ENCODE peak calls at places on chromosomes 4 and X, in nine cellular contexts. D, P, Y, K, B, T, U, W and M are unnamed samples.

GRCh38 chr4:117796677-117797076 is 237.6 kb upstream of the NDST3 start:
- DNase-seq in K (no peak), T (no peak), D (no peak), B (no peak), U (no peak), W (no peak), Y (no peak), P (no peak), M (no peak)

GRCh38 chrX:129781134-129782014 is 1.6 kb downstream of the SASH3 start:
- DNase-seq in P (no peak), K (peak; percentile 43), U (no peak), Y (peak; percentile 95), D (peak; percentile 71), T (no peak), B (peak; percentile 73), W (no peak), M (peak; percentile 93)

GRCh38 chrX:68433155-68433980 is at the start of gene OPHN1:
- DNase-seq in W (peak; percentile 76), U (peak; percentile 50), T (peak; percentile 70), B (no peak), P (peak; percentile 45), D (no peak), K (peak; percentile 80), Y (no peak), M (no peak)

GRCh38 chr4:12791536-12791935 is 692.6 kb downstream of the RAB28 start:
- DNase-seq in K (no peak), Y (no peak), B (no peak), T (no peak), W (peak; percentile 29), D (no peak), P (no peak), U (no peak), M (no peak)

GRCh38 chr4:48449151-48449550 is 34.0 kb upstream of the SLC10A4 start:
- DNase-seq in B (no peak), W (no peak), T (no peak), U (no peak), Y (no peak), K (no peak), P (no peak), D (no peak), M (no peak)

GRCh38 chr4:131551306-131551705 is 1597.8 kb upstream of the PCDH10 start:
- DNase-seq in B (no peak), K (no peak), W (no peak), U (no peak), P (no peak), T (no peak), Y (no peak), D (no peak), M (no peak)

GRCh38 chr4:52848255-52848654 is 13.9 kb upstream of the RASL11B start:
- DNase-seq in W (no peak), T (no peak), B (no peak), D (no peak), K (no peak), Y (no peak), U (no peak), P (no peak), M (no peak)

GRCh38 chr4:8087921-8088495 is 70.6 kb downstream of the ABLIM2 start:
- DNase-seq in W (no peak), B (no peak), U (no peak), Y (no peak), T (no peak), P (no peak), K (peak; percentile 15), D (no peak), M (no peak)

GRCh38 chr4:77665381-77666069 is 59.9 kb downstream of the CXCL13 start:
- DNase-seq in P (no peak), K (no peak), T (no peak), D (no peak), Y (no peak), W (no peak), B (no peak), U (no peak), M (no peak)

GRCh38 chrX:73977542-73978169 is 326.3 kb upstream of the ZCCHC13 start:
- DNase-seq in T (no peak), D (no peak), K (no peak), P (no peak), U (no peak), Y (no peak), W (peak; percentile 5), B (no peak), M (peak; percentile 77)

GRCh38 chr4:134628074-134628473 is 426.5 kb upstream of the PABPC4L start:
- DNase-seq in B (no peak), P (peak; percentile 52), W (no peak), D (no peak), T (no peak), K (no peak), U (no peak), Y (no peak), M (no peak)

GRCh38 chr4:153651041-153651960 is 32.8 kb upstream of the TLR2 start:
- DNase-seq in P (no peak), B (no peak), K (peak; percentile 49), W (peak; percentile 73), T (no peak), D (no peak), U (no peak), Y (peak; percentile 69), M (peak; percentile 39)

GRCh38 chr4:2251795-2252529 is 9.9 kb downstream of the MXD4 start:
- DNase-seq in B (no peak), Y (no peak), U (no peak), P (no peak), D (no peak), T (peak; percentile 35), K (peak; percentile 18), W (no peak), M (peak; percentile 30)

GRCh38 chr4:188879598-188879997 is 740.4 kb downstream of the TRIML1 start:
- DNase-seq in P (no peak), K (no peak), U (no peak), Y (no peak), T (no peak), W (no peak), B (no peak), D (no peak), M (no peak)

GRCh38 chrX:97026406-97026805 is 142.7 kb downstream of the RPA4 start:
- DNase-seq in W (peak; percentile 34), P (no peak), T (peak; percentile 21), D (no peak), K (no peak), B (no peak), U (no peak), Y (no peak), M (no peak)

GRCh38 chrX:77422886-77423648 is 24.1 kb upstream of the FGF16 start:
- DNase-seq in U (no peak), K (no peak), B (no peak), T (no peak), W (no peak), D (no peak), Y (no peak), P (no peak), M (no peak)